ENCODE peak calls at places on chromosomes 4 and X, in nine cellular contexts. Z is erythroblast; V is stimulated activated CD4-positive, alpha-beta T cell treated with anti-CD3 and anti-CD28 coated beads, Interleukin-15, amount 100 ng/mL, for 48 hours; H is Calu3; N is AG04450; M is naive thymus-derived CD4-positive, alpha-beta T cell; F is hepatocyte; Y is activated CD8-positive, alpha-beta memory T cell treated with anti-CD3 and anti-CD28 coated beads for 48 hours; W is psoas muscle. I is an unnamed sample.
A peak's percentile ranks its signal among the peaks of the same experiment; 100 is the strongest.

GRCh38 chrX:22481436-22481835 is 208.7 kb downstream of the CBLL2 start:
- DNase-seq in Z (no peak), V (no peak), M (no peak), H (no peak), Y (no peak), F (no peak), W (no peak), N (no peak), I (peak; percentile 65)

GRCh38 chr4:73499996-73500765 is 18.6 kb downstream of the AFM start:
- DNase-seq in Z (no peak), Y (no peak), F (peak; percentile 25), H (no peak), M (no peak), V (no peak), W (no peak), N (peak; percentile 2), I (peak; percentile 49)

GRCh38 chr4:103032575-103032974 is 13.1 kb upstream of the SLC9B1 start:
- DNase-seq in V (no peak), M (peak; percentile 2), N (no peak), F (peak; percentile 53), W (no peak), Z (peak; percentile 64), Y (no peak), H (peak; percentile 42), I (peak; percentile 21)

GRCh38 chr4:31069151-31069550 is 349.0 kb downstream of the PCDH7 start:
- DNase-seq in H (no peak), W (no peak), Y (no peak), F (no peak), N (no peak), V (no peak), Z (no peak), M (no peak), I (no peak)

GRCh38 chrX:22126311-22126710 is 94.2 kb downstream of the PHEX start:
- DNase-seq in V (no peak), W (no peak), M (no peak), H (no peak), F (no peak), N (no peak), Y (no peak), Z (no peak), I (peak; percentile 37)

GRCh38 chrX:6226053-6226645 is 2.5 kb downstream of the NLGN4X start:
- DNase-seq in W (peak; percentile 11), M (no peak), Z (no peak), Y (no peak), F (peak; percentile 22), V (no peak), H (no peak), N (no peak), I (no peak)

GRCh38 chr4:156774422-156774821 is 197.2 kb downstream of the PDGFC start:
- DNase-seq in M (no peak), Y (no peak), F (peak; percentile 27), N (peak; percentile 82), Z (no peak), V (no peak), W (no peak), H (no peak), I (peak; percentile 95)

GRCh38 chrX:1026263-1027015 is 186.0 kb downstream of the CRLF2 start:
- DNase-seq in Y (no peak), W (no peak), F (no peak), M (peak; percentile 59), N (no peak), Z (no peak), V (no peak), H (no peak), I (no peak)

GRCh38 chr4:170271723-170272122 is 182.0 kb upstream of the AADAT start:
- DNase-seq in Y (no peak), Z (no peak), M (no peak), H (no peak), F (no peak), V (no peak), W (no peak), N (no peak), I (no peak)

GRCh38 chr4:52658671-52659015 is 458 bp downstream of the USP46 start:
- DNase-seq in Z (peak; percentile 41), V (no peak), H (peak; percentile 4), F (no peak), Y (no peak), M (no peak), N (no peak), W (peak; percentile 19), I (no peak)

GRCh38 chr4:2806392-2807355 is 13.8 kb downstream of the SH3BP2 start:
- DNase-seq in Z (no peak), M (no peak), V (no peak), F (no peak), W (peak; percentile 52), H (no peak), Y (no peak), N (no peak), I (peak; percentile 64)

GRCh38 chr4:41575665-41576064 is 37.7 kb downstream of the LIMCH1 start:
- DNase-seq in Z (no peak), V (no peak), N (no peak), F (no peak), Y (no peak), M (no peak), W (no peak), H (no peak), I (no peak)

GRCh38 chr4:22719218-22719617 is 26.5 kb downstream of the GBA3 start:
- DNase-seq in H (no peak), W (no peak), V (no peak), Z (no peak), Y (no peak), F (no peak), N (no peak), M (no peak), I (no peak)

GRCh38 chrX:102950908-102951866 is 14.1 kb downstream of the RAB40AL start:
- DNase-seq in V (peak; percentile 10), W (peak; percentile 15), M (peak; percentile 46), N (no peak), Y (peak; percentile 12), F (peak; percentile 42), Z (peak; percentile 44), H (peak; percentile 66), I (peak; percentile 51)

GRCh38 chrX:9700555-9700954 is 65.1 kb downstream of the GPR143 start:
- DNase-seq in M (no peak), V (no peak), Z (no peak), F (no peak), H (no peak), N (no peak), Y (no peak), W (no peak), I (no peak)

GRCh38 chrX:53728506-53728905 is 42.0 kb upstream of the HUWE1 start:
- DNase-seq in F (no peak), M (no peak), H (no peak), V (no peak), Z (no peak), N (no peak), W (no peak), Y (no peak), I (no peak)

GRCh38 chr4:67460574-67460973 is 84.7 kb downstream of the CENPC start:
- DNase-seq in W (no peak), H (no peak), Z (no peak), Y (no peak), M (no peak), N (no peak), F (no peak), V (no peak), I (no peak)

GRCh38 chr4:119585771-119586170 is 42.8 kb downstream of the PDE5A start:
- DNase-seq in H (no peak), N (no peak), W (no peak), F (no peak), Z (no peak), M (no peak), V (no peak), Y (no peak), I (no peak)

GRCh38 chrX:16579517-16579916 is 70.4 kb upstream of the S100G start:
- DNase-seq in Z (no peak), F (no peak), W (no peak), M (no peak), Y (no peak), N (no peak), H (no peak), V (no peak), I (no peak)

GRCh38 chr4:156946508-156947197 is 24.9 kb downstream of the PDGFC start:
- DNase-seq in V (no peak), W (no peak), Z (peak; percentile 74), M (no peak), F (peak; percentile 53), H (no peak), Y (no peak), N (peak; percentile 88), I (peak; percentile 96)

GRCh38 chr4:86818211-86818610 is 31.0 kb downstream of the SLC10A6 start:
- DNase-seq in F (no peak), Z (no peak), Y (no peak), M (no peak), N (no peak), H (no peak), V (no peak), W (no peak), I (peak; percentile 43)

GRCh38 chrX:7158468-7158990 is 10.6 kb upstream of the PUDP start:
- DNase-seq in M (no peak), V (no peak), W (no peak), Y (no peak), N (no peak), F (no peak), Z (no peak), H (no peak), I (no peak)

GRCh38 chrX:43809463-43809862 is 72.8 kb downstream of the MAOB start:
- DNase-seq in M (no peak), N (no peak), Z (no peak), Y (no peak), H (no peak), V (no peak), W (no peak), F (no peak), I (peak; percentile 56)

GRCh38 chr4:72383439-72383838 is 185.6 kb downstream of the ADAMTS3 start:
- DNase-seq in V (no peak), Y (no peak), W (no peak), Z (no peak), F (no peak), M (no peak), N (no peak), H (no peak), I (no peak)

GRCh38 chrX:120377179-120377578 is 15.3 kb downstream of the ATP1B4 start:
- DNase-seq in M (no peak), V (no peak), Y (no peak), W (no peak), N (no peak), Z (no peak), H (no peak), F (no peak), I (no peak)

GRCh38 chr4:176038789-176039188 is 26.9 kb upstream of the WDR17 start:
- DNase-seq in W (no peak), F (no peak), V (no peak), M (no peak), Y (no peak), Z (no peak), N (no peak), H (no peak), I (no peak)